ENCODE peak calls at places on chromosomes 5 and 9, in four cellular contexts. T is ureter; A is NCI-H345; Q is stimulated activated CD4-positive, alpha-beta T cell treated with anti-CD3 and anti-CD28 coated beads, Interleukin-2, amount 100 ng/mL, for 48 hours. E is an unnamed sample.

GRCh38 chr9:105076729-105077128 is 148.8 kb upstream of the ABCA1 start:
- DNase-seq in Q (no peak), A (no peak), T (no peak), E (no peak)

GRCh38 chr5:14167211-14167845 is 24.2 kb downstream of the TRIO start:
- DNase-seq in Q (no peak), A (no peak), T (no peak), E (no peak)

GRCh38 chr5:83711982-83712601 is 8.6 kb downstream of the HAPLN1 start:
- DNase-seq in T (no peak), A (peak), Q (peak), E (peak)

GRCh38 chr5:108415726-108416125 is 33.8 kb upstream of the FBXL17 start:
- DNase-seq in T (no peak), Q (no peak), A (no peak), E (no peak)

GRCh38 chr5:131114754-131115153 is 50.3 kb downstream of the HINT1 start:
- DNase-seq in T (no peak), A (no peak), Q (no peak), E (no peak)

GRCh38 chr9:107008447-107008846 is 145.5 kb downstream of the ZNF462 start:
- DNase-seq in A (no peak), T (no peak), Q (no peak), E (no peak)

GRCh38 chr5:139132515-139132914 is 65.7 kb downstream of the SIL1 start:
- DNase-seq in A (no peak), T (no peak), Q (no peak), E (no peak)

GRCh38 chr5:82641362-82641988 is 363.3 kb upstream of the RPS23 start:
- DNase-seq in A (peak), T (peak), Q (peak), E (peak)

GRCh38 chr5:39208471-39208870 is 10.9 kb downstream of the FYB1 start:
- DNase-seq in T (no peak), A (no peak), Q (no peak), E (no peak)

GRCh38 chr5:149452665-149453617 is 73.8 kb upstream of the IL17B start:
- DNase-seq in T (peak), A (no peak), Q (no peak), E (no peak)